ENCODE peak calls at places on chromosomes 2 and 18, in four cellular contexts. R is ecto neural progenitor cell, L is astrocyte of the spinal cord, X is upper lobe of right lung. V is an unnamed sample.

GRCh38 chr2:21928292-21928691 is 804.5 kb downstream of the TDRD15 start:
- DNase-seq in R (no peak), L (no peak), X (no peak), V (no peak)

GRCh38 chr2:104852161-104852689 is 1.7 kb upstream of the POU3F3 start:
- DNase-seq in R (peak), L (peak), X (no peak), V (no peak)

GRCh38 chr2:61732787-61733186 is 121.1 kb downstream of the FAM161A start:
- DNase-seq in R (no peak), L (no peak), X (no peak), V (no peak)

GRCh38 chr18:11749305-11749704 is 60.2 kb downstream of the GNAL start:
- DNase-seq in R (no peak), L (no peak), X (no peak), V (no peak)

GRCh38 chr18:63306819-63307554 is 12.6 kb downstream of the BCL2 start:
- DNase-seq in R (no peak), L (no peak), X (no peak), V (no peak)

GRCh38 chr18:7617738-7618422 is 50.8 kb downstream of the PTPRM start:
- DNase-seq in R (no peak), L (peak), X (no peak), V (no peak)

GRCh38 chr18:9017170-9017899 is 85.2 kb upstream of the NDUFV2 start:
- DNase-seq in R (peak), L (peak), X (peak), V (peak)

GRCh38 chr2:156565066-156565710 is 129.0 kb downstream of the GPD2 start:
- DNase-seq in R (no peak), L (peak), X (no peak), V (peak)

GRCh38 chr18:10432781-10433180 is 21.7 kb upstream of the APCDD1 start:
- DNase-seq in R (no peak), L (no peak), X (no peak), V (no peak)

GRCh38 chr2:94996401-94997100 is 29.0 kb upstream of the MAL start:
- DNase-seq in R (peak), L (no peak), X (peak), V (no peak)

GRCh38 chr2:146602383-146602782 is 1242.4 kb upstream of the ACVR2A start:
- DNase-seq in R (no peak), L (peak), X (no peak), V (peak)

GRCh38 chr2:187655001-187655400 is 100.8 kb upstream of the TFPI start:
- DNase-seq in R (no peak), L (no peak), X (no peak), V (no peak)

GRCh38 chr2:141015339-141016047 is 1115.3 kb downstream of the LRP1B start:
- DNase-seq in R (no peak), L (peak), X (no peak), V (peak)

GRCh38 chr18:54777989-54778388 is 50.3 kb upstream of the RAB27B start:
- DNase-seq in R (no peak), L (no peak), X (no peak), V (no peak)

GRCh38 chr2:169526451-169526850 is 16.9 kb downstream of the KLHL41 start:
- DNase-seq in R (no peak), L (no peak), X (no peak), V (peak)

GRCh38 chr2:28310107-28310506 is 82.6 kb upstream of the FOSL2 start:
- DNase-seq in R (no peak), L (no peak), X (no peak), V (no peak)

GRCh38 chr2:9473308-9473984 is 905 bp upstream of the IAH1 start:
- DNase-seq in R (peak), L (no peak), X (peak), V (no peak)

GRCh38 chr18:61924550-61924949 is 31.7 kb upstream of the RNF152 start:
- DNase-seq in R (no peak), L (no peak), X (no peak), V (no peak)

GRCh38 chr18:32831781-32832180 is 59.0 kb upstream of the KLHL14 start:
- DNase-seq in R (no peak), L (no peak), X (no peak), V (peak)

GRCh38 chr18:68800075-68800474 is 2.2 kb downstream of the CCDC102B start:
- DNase-seq in R (no peak), L (peak), X (no peak), V (peak)

GRCh38 chr18:44805176-44805575 is 124.5 kb downstream of the SETBP1 start:
- DNase-seq in R (no peak), L (no peak), X (no peak), V (no peak)

GRCh38 chr2:65231892-65232477 is 4.4 kb downstream of the ACTR2 start:
- DNase-seq in R (no peak), L (peak), X (no peak), V (peak)

GRCh38 chr2:44941551-44942234 is at the start of gene SIX3:
- DNase-seq in R (peak), L (no peak), X (no peak), V (peak)

GRCh38 chr2:135248611-135249010 is 196.5 kb downstream of the RAB3GAP1 start:
- DNase-seq in R (no peak), L (no peak), X (no peak), V (no peak)

GRCh38 chr2:119888673-119889072 is 124.2 kb upstream of the EPB41L5 start:
- DNase-seq in R (no peak), L (peak), X (no peak), V (peak)

GRCh38 chr18:79211844-79212243 is 142.7 kb downstream of the ATP9B start:
- DNase-seq in R (no peak), L (no peak), X (no peak), V (peak)

V was measured in LHCN-M2.